ENCODE peak calls at places on chromosomes 1 and 21, in six cellular contexts. G is mesenchymal stem cell, L is IMR-90, M is H1, Z is neuronal stem cell, U is trophoblast cell. R is an unnamed sample.

GRCh38 chr1:154430903-154431302 is 25.8 kb downstream of the IL6R start:
- DNase-seq in G (peak; percentile 62), L (no peak), M (no peak), Z (no peak), U (no peak), R (peak; percentile 55)

GRCh38 chr1:180773210-180773865 is 139.4 kb upstream of the KIAA1614 start:
- DNase-seq in G (peak; percentile 36), L (peak; percentile 74), M (no peak), Z (no peak), U (peak; percentile 13), R (no peak)

GRCh38 chr1:236413688-236414087 is 19.6 kb downstream of the EDARADD start:
- DNase-seq in G (no peak), L (no peak), M (no peak), Z (no peak), U (no peak), R (no peak)

GRCh38 chr21:45524756-45525152 is 17.5 kb downstream of the SLC19A1 start:
- DNase-seq in G (no peak), L (no peak), M (no peak), Z (no peak), U (no peak), R (no peak)

GRCh38 chr1:201459052-201459451 is 9.9 kb downstream of the PHLDA3 start:
- DNase-seq in G (no peak), L (no peak), M (no peak), Z (no peak), U (no peak), R (no peak)

GRCh38 chr1:10881046-10881445 is 84.6 kb upstream of the CASZ1 start:
- DNase-seq in G (no peak), L (no peak), M (no peak), Z (no peak), U (no peak), R (no peak)

GRCh38 chr1:208036177-208036808 is 125.4 kb upstream of the CD34 start:
- DNase-seq in G (peak; percentile 21), L (peak; percentile 31), M (no peak), Z (no peak), U (peak; percentile 36), R (peak; percentile 46)

GRCh38 chr1:63931468-63931867 is 157.7 kb downstream of the ROR1 start:
- DNase-seq in G (peak; percentile 45), L (peak; percentile 79), M (no peak), Z (no peak), U (peak; percentile 65), R (no peak)

GRCh38 chr1:5475572-5475971 is 516.7 kb downstream of the NPHP4 start:
- DNase-seq in G (no peak), L (no peak), M (no peak), Z (no peak), U (no peak), R (no peak)

GRCh38 chr1:5478961-5479360 is 513.3 kb downstream of the NPHP4 start:
- DNase-seq in G (no peak), L (no peak), M (no peak), Z (no peak), U (no peak), R (no peak)

GRCh38 chr1:5478156-5478695 is 514.0 kb downstream of the NPHP4 start:
- DNase-seq in G (no peak), L (no peak), M (no peak), Z (no peak), U (no peak), R (no peak)

GRCh38 chr1:5479876-5480275 is 512.3 kb downstream of the NPHP4 start:
- DNase-seq in G (no peak), L (no peak), M (no peak), Z (no peak), U (no peak), R (no peak)

GRCh38 chr1:5477716-5478115 is 514.5 kb downstream of the NPHP4 start:
- DNase-seq in G (no peak), L (no peak), M (no peak), Z (no peak), U (no peak), R (no peak)
- H4K91ac ChIP-seq in G (no peak overlapping the region), L (no peak overlapping the region), M (no peak overlapping the region), Z (no peak overlapping the region), U (no peak overlapping the region), R (no peak overlapping the region)

GRCh38 chr1:65216989-65217388 is 69.0 kb downstream of the AK4 start:
- DNase-seq in G (no peak), L (no peak), M (no peak), Z (no peak), U (no peak), R (no peak)

GRCh38 chr1:65213271-65213905 is 65.4 kb downstream of the AK4 start:
- DNase-seq in G (no peak), L (no peak), M (no peak), Z (no peak), U (no peak), R (no peak)

GRCh38 chr1:65209005-65209885 is 61.2 kb downstream of the AK4 start:
- DNase-seq in G (peak; percentile 40), L (peak; percentile 47), M (peak; percentile 42), Z (no peak), U (peak; percentile 71), R (no peak)

GRCh38 chr1:65208577-65208976 is 60.6 kb downstream of the AK4 start:
- DNase-seq in G (no peak), L (no peak), M (peak; percentile 45), Z (no peak), U (no peak), R (peak; percentile 37)

GRCh38 chr1:65214340-65215027 is 66.5 kb downstream of the AK4 start:
- DNase-seq in G (no peak), L (no peak), M (no peak), Z (no peak), U (no peak), R (no peak)
- H4K91ac ChIP-seq in G (no peak overlapping the region), L (no peak overlapping the region), M (no peak overlapping the region), Z (no peak overlapping the region), U (no peak overlapping the region), R (no peak overlapping the region)

DNA sequence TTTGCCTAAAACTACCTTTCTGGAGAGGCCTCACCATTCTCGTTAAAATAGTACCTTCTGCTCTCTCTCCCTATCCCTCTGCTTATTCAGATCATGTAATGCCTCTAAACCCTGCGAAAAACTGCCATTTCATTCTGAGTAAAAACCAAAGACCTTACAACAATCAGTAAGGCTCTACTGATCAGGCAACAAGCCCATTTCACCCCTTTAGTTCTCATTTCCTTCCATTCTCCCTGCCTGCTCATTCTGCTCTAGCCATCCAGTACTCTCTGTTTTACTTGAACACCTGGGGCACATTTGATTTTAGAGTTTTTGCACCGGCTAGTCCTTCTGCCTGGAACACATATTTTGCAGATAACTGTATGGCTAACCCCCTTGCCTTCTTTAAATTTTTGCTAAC is 187.8 kb downstream of the COQ8A start:
- DNase-seq in G (no peak), L (no peak), M (no peak), Z (no peak), U (no peak), R (no peak)
- H4K91ac ChIP-seq in G (no peak overlapping the region), L (no peak overlapping the region), M (no peak overlapping the region), Z (no peak overlapping the region), U (no peak overlapping the region), R (no peak overlapping the region)

GRCh38 chr1:41370756-41371420 is 9.7 kb downstream of the FOXO6 start:
- DNase-seq in G (no peak), L (no peak), M (no peak), Z (no peak), U (no peak), R (no peak)

GRCh38 chr1:41370225-41370624 is 9.0 kb downstream of the FOXO6 start:
- DNase-seq in G (no peak), L (no peak), M (no peak), Z (no peak), U (peak; percentile 67), R (no peak)

GRCh38 chr1:41373373-41373772 is 12.1 kb downstream of the FOXO6 start:
- DNase-seq in G (no peak), L (no peak), M (no peak), Z (no peak), U (no peak), R (no peak)

GRCh38 chr1:41372600-41372993 is 11.4 kb downstream of the FOXO6 start:
- DNase-seq in G (no peak), L (no peak), M (no peak), Z (no peak), U (no peak), R (no peak)

GRCh38 chr1:41371630-41372599 is 10.7 kb downstream of the FOXO6 start:
- DNase-seq in G (no peak), L (no peak), M (peak; percentile 85), Z (no peak), U (peak; percentile 48), R (peak; percentile 96)
- H4K91ac ChIP-seq in G (no peak overlapping the region), L (no peak overlapping the region), M (peak overlapping the region; percentile 81), Z (no peak overlapping the region), U (peak overlapping the region; percentile 0), R (no peak overlapping the region)